ENCODE peak calls at places on chromosomes 12 and 14, in four cellular contexts. D is sigmoid colon, C is neural progenitor cell, N is K562. V is an unnamed sample.

GRCh38 chr12:3670083-3670620 is 82.8 kb downstream of the CRACR2A start:
- DNase-seq in D (no peak), N (no peak), C (no peak), V (no peak)

GRCh38 chr12:90618606-90619005 is 336.4 kb downstream of the CCER1 start:
- DNase-seq in C (no peak), N (no peak), D (no peak), V (no peak)

GRCh38 chr14:20019257-20019865 is at the start of gene OR4K14:
- DNase-seq in N (no peak), C (no peak), D (no peak), V (no peak)

GRCh38 chr14:83120187-83120586 is 1586.5 kb upstream of the SEL1L start:
- DNase-seq in D (no peak), C (no peak), N (no peak), V (no peak)

GRCh38 chr14:70735043-70735442 is 74.3 kb downstream of the MAP3K9 start:
- DNase-seq in N (no peak), C (no peak), D (no peak), V (no peak)

GRCh38 chr14:74239848-74240793 is 872 bp downstream of the VSX2 start:
- DNase-seq in D (no peak), N (no peak), C (peak; percentile 47), V (no peak)

GRCh38 chr12:6437586-6437985 is 7.2 kb upstream of the CD27 start:
- DNase-seq in C (no peak), D (no peak), N (no peak), V (no peak)

GRCh38 chr14:57875985-57876384 is 10.1 kb upstream of the SLC35F4 start:
- DNase-seq in C (no peak), N (no peak), D (no peak), V (no peak)

GRCh38 chr12:115227137-115227615 is 543.2 kb upstream of the TBX3 start:
- DNase-seq in C (no peak), N (no peak), D (no peak), V (no peak)

GRCh38 chr12:113815031-113815430 is 151.1 kb downstream of the RBM19 start:
- DNase-seq in N (no peak), D (no peak), C (no peak), V (no peak)

GRCh38 chr12:127145929-127146789 is 1120.8 kb upstream of the TMEM132C start:
- DNase-seq in N (peak; percentile 93), D (peak; percentile 83), C (no peak), V (no peak)

GRCh38 chr12:126831115-126831514 is 1435.9 kb upstream of the TMEM132C start:
- DNase-seq in N (no peak), C (no peak), D (no peak), V (no peak)

GRCh38 chr14:97280526-97280925 is 483.3 kb downstream of the VRK1 start:
- DNase-seq in C (no peak), N (no peak), D (no peak), V (no peak)

GRCh38 chr12:62802981-62803380 is 132.0 kb downstream of the PPM1H start:
- DNase-seq in D (no peak), N (peak; percentile 18), C (no peak), V (no peak)

GRCh38 chr14:21467620-21468019 is 9.1 kb downstream of the RAB2B start:
- DNase-seq in N (no peak), C (no peak), D (no peak), V (no peak)

GRCh38 chr12:49055978-49056754 is 4.4 kb downstream of the KMT2D start:
- DNase-seq in C (peak; percentile 68), D (peak; percentile 82), N (peak; percentile 87), V (peak; percentile 22)

GRCh38 chr14:73786632-73786941 is 65.0 kb upstream of the PTGR2 start:
- DNase-seq in D (peak; percentile 76), C (peak; percentile 77), N (peak; percentile 38), V (no peak)

GRCh38 chr12:94560416-94561221 is 89.7 kb downstream of the TMCC3 start:
- DNase-seq in N (no peak), C (peak; percentile 52), D (no peak), V (peak; percentile 35)

GRCh38 chr12:132777614-132778013 is 16.0 kb upstream of the ANKLE2 start:
- DNase-seq in C (no peak), N (no peak), D (no peak), V (no peak)

GRCh38 chr12:132774159-132774558 is 12.5 kb upstream of the ANKLE2 start:
- DNase-seq in D (no peak), C (no peak), N (no peak), V (no peak)

GRCh38 chr12:132774646-132775275 is 13.1 kb upstream of the ANKLE2 start:
- DNase-seq in D (no peak), N (no peak), C (no peak), V (no peak)

GRCh38 chr12:132775502-132776233 is 14.0 kb upstream of the ANKLE2 start:
- DNase-seq in D (no peak), N (no peak), C (no peak), V (no peak)

GRCh38 chr12:132776816-132777568 is 15.4 kb upstream of the ANKLE2 start:
- DNase-seq in D (peak; percentile 82), C (no peak), N (no peak), V (no peak)
- H3K36me3 ChIP-seq in D (peaks cover 100% of the 10 kb centered on the region), C (no peaks in the 10 kb centered on the region), N (peaks cover 84% of the 10 kb centered on the region), V (peaks cover 48% of the 10 kb centered on the region)

GRCh38 chr14:39593339-39593738 is 161.1 kb upstream of the FBXO33 start:
- DNase-seq in D (no peak), N (no peak), C (no peak), V (no peak)

DNA sequence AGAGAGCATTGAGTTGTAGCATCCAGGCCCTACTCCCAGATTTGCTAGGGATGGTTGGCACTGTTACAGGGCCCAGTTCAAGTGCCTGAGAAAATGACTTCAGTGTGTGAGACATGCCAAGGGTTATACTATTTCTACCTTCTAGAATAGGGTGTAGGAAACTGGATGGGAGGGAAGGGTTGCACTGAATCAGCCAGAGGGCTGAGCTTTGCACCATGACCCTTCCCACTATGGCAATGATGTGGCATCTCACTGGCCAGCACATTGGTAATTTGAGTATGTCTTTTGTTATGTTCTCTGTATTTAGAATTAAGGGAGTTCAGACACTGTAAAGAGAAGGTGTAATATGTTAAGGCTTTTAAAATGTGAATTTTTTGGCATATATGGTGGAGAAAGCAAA is 160.2 kb upstream of the FBXO33 start:
- DNase-seq in C (no peak), N (no peak), D (no peak), V (no peak)
- H3K27ac ChIP-seq in C (no peak overlapping the region), N (no peak overlapping the region), D (no peak overlapping the region), V (no peak overlapping the region)

DNA sequence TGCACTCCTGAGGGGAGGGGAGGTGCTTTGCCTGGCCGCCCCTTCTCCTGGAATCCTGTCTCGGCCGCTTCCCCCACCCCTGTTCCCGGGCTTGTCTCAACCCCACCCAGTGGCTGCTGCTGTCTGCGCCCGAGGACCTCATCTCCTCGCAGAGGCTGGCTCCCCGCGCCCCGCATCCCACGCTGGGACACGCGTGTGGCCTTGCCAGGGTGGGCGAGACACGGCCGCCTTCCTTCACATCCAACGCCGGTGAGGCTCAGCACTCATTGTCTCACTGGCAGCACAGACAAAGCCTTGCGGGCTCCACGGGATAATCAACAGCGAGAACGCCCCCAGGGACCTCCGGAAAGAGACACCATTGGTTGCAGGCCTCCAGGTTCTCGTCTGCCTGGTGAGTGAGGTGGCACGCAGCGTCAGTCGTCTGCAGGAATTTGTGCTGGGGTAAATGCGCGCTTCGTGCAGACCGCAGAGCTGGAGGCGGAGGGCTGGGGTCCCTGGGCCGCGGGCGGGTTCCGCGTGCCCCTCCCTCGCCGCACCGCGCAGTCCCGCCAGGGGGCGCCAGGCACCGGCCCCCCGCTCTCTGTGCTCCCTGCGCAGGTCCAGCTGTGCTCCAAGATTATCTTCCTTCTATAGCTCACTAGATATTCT is 26.8 kb downstream of the CCDC177 start:
- DNase-seq in N (peak; percentile 28), C (peak; percentile 87), D (no peak), V (no peak)
- H3K4me3 ChIP-seq in N (no peak overlapping the region), C (peak overlapping the region; percentile 44), D (no peak overlapping the region), V (peak overlapping the region; percentile 31)

DNA sequence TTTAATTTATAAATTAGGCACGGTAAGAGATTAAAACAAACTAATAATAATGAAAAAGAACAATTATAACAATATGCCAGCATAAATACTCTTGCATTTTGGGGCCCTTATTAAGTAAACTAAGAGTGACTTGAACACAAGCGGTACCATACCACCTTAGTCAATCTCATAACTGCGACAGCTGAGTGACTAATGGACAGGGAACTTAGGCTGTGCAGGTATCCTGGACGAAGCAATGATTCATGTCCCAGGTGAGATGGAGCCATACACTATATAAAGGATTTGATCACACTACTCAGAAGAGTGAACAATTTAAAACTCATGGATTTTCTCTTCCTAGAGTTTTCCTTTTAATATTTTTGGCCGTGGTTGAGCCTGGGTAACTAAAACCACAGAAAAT is 4.3 kb downstream of the KLRC4 start:
- DNase-seq in N (no peak), D (no peak), C (no peak), V (no peak)
- H3K36me3 ChIP-seq in N (no peaks in the 10 kb centered on the region), D (no peaks in the 10 kb centered on the region), C (no peaks in the 10 kb centered on the region), V (no peaks in the 10 kb centered on the region)

GRCh38 chr14:29757711-29758233 is 169.9 kb downstream of the PRKD1 start:
- DNase-seq in D (no peak), C (no peak), N (no peak), V (no peak)

GRCh38 chr14:29759521-29760340 is 167.9 kb downstream of the PRKD1 start:
- DNase-seq in N (no peak), D (no peak), C (no peak), V (no peak)

GRCh38 chr14:29763342-29763858 is 164.2 kb downstream of the PRKD1 start:
- DNase-seq in N (no peak), C (no peak), D (no peak), V (no peak)
- H3K27ac ChIP-seq in N (no peak overlapping the region), C (no peak overlapping the region), D (no peak overlapping the region), V (no peak overlapping the region)

GRCh38 chr14:56197150-56197549 is 78.9 kb downstream of the PELI2 start:
- DNase-seq in D (no peak), C (no peak), N (no peak), V (no peak)

GRCh38 chr14:56198438-56198837 is 80.2 kb downstream of the PELI2 start:
- DNase-seq in N (no peak), C (no peak), D (no peak), V (no peak)

GRCh38 chr14:56202256-56202655 is 84.0 kb downstream of the PELI2 start:
- DNase-seq in C (no peak), N (no peak), D (no peak), V (no peak)

GRCh38 chr14:56199095-56199975 is 81.1 kb downstream of the PELI2 start:
- DNase-seq in N (peak; percentile 87), D (peak; percentile 85), C (no peak), V (no peak)

DNA sequence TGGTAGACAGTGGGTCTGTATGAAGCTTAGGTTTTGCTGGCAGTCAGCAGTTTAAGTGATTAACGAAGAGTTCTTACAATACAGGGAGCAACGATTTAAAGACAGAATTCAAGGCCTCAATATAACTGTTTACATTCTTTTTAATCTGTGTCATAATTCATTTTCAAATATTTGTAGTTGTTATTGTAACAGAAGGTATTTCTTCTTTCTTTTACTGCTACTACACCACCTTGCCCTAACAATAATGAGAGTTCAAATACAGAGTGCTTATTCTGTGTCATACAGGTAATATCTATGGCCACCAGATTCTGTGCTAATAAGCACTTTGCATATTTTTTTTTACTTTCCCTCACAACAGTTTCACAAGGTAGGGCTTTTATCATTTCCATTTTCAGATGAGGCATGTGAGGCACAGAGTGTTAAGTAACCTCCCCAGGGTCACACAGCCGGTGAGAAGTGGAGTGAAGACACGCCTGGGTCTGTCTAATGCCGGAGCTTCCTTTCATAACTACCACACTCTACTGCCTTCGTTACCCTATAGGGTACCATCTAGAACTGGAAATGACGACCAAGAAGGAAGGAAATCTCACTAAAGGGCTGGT is 81.9 kb downstream of the PELI2 start:
- DNase-seq in N (no peak), C (no peak), D (no peak), V (no peak)
- H3K4me3 ChIP-seq in N (no peak overlapping the region), C (no peak overlapping the region), D (no peak overlapping the region), V (no peak overlapping the region)

GRCh38 chr12:124947013-124947412 is 32.6 kb upstream of the UBC start:
- DNase-seq in C (no peak), D (no peak), N (no peak), V (no peak)
- H3K36me3 ChIP-seq in C (no peaks in the 10 kb centered on the region), D (peaks cover 58% of the 10 kb centered on the region), N (peaks cover 56% of the 10 kb centered on the region), V (peaks cover 32% of the 10 kb centered on the region)

V was measured in iPS DF 6.9.